ENCODE peak calls at places on chromosome 18, in six cellular contexts. V, R, A, E, K and B are unnamed samples.

GRCh38 chr18:74745658-74746403 is 148.2 kb downstream of the ZNF407 start:
- DNase-seq in K (no peak), E (no peak), A (peak; percentile 63), R (peak; percentile 81), V (no peak), B (peak; percentile 62)

GRCh38 chr18:3584897-3585460 is 135.0 kb downstream of the TGIF1 start:
- DNase-seq in E (no peak), R (no peak), A (no peak), K (no peak), V (no peak), B (no peak)

GRCh38 chr18:25329783-25330182 is 22.2 kb downstream of the ZNF521 start:
- DNase-seq in A (no peak), V (no peak), K (no peak), R (no peak), E (no peak), B (no peak)

GRCh38 chr18:32072321-32072720 is 19.4 kb upstream of the RNF138 start:
- DNase-seq in A (no peak), E (no peak), R (no peak), K (no peak), V (no peak), B (no peak)

GRCh38 chr18:42078711-42079110 is 123.7 kb downstream of the PIK3C3 start:
- DNase-seq in K (no peak), E (no peak), R (peak; percentile 51), A (peak; percentile 44), V (no peak), B (no peak)

GRCh38 chr18:47204908-47205522 is 28.9 kb upstream of the IER3IP1 start:
- DNase-seq in V (peak; percentile 21), E (peak; percentile 12), R (no peak), K (no peak), A (peak; percentile 30), B (no peak)

GRCh38 chr18:23658296-23658695 is 4.4 kb downstream of the ANKRD29 start:
- DNase-seq in R (no peak), V (no peak), K (no peak), E (no peak), A (no peak), B (no peak)

GRCh38 chr18:4605222-4605621 is 150.1 kb upstream of the DLGAP1 start:
- DNase-seq in A (no peak), R (no peak), V (no peak), E (no peak), K (no peak), B (no peak)

GRCh38 chr18:72273025-72273424 is 271.1 kb downstream of the CBLN2 start:
- DNase-seq in A (no peak), R (no peak), K (no peak), E (no peak), V (no peak), B (no peak)

GRCh38 chr18:64966667-64967066 is 784.1 kb upstream of the CDH7 start:
- DNase-seq in E (no peak), A (no peak), K (peak; percentile 42), R (no peak), V (no peak), B (no peak)

GRCh38 chr18:22475426-22476100 is 57.8 kb upstream of the CTAGE1 start:
- DNase-seq in A (no peak), R (no peak), K (no peak), V (no peak), E (no peak), B (no peak)

GRCh38 chr18:48749768-48750167 is 201.0 kb downstream of the SMAD7 start:
- DNase-seq in R (peak; percentile 78), A (peak; percentile 53), V (no peak), K (peak; percentile 84), E (no peak), B (peak; percentile 64)

GRCh38 chr18:5294113-5294617 is 1.4 kb downstream of the ZBTB14 start:
- DNase-seq in A (no peak), E (no peak), K (no peak), V (peak; percentile 52), R (no peak), B (peak; percentile 13)

GRCh38 chr18:59921384-59921891 is 21.6 kb downstream of the PMAIP1 start:
- DNase-seq in A (no peak), R (no peak), V (no peak), E (peak; percentile 33), K (no peak), B (no peak)

GRCh38 chr18:33751613-33752221 is 173.7 kb downstream of the ASXL3 start:
- DNase-seq in E (no peak), R (no peak), A (peak; percentile 36), V (no peak), K (no peak), B (no peak)

GRCh38 chr18:3511980-3512379 is 62.0 kb downstream of the TGIF1 start:
- DNase-seq in V (no peak), E (peak; percentile 14), R (peak; percentile 67), A (peak; percentile 64), K (no peak), B (peak; percentile 21)

GRCh38 chr18:74896390-74896991 is 298.8 kb downstream of the ZNF407 start:
- DNase-seq in A (peak; percentile 9), E (peak; percentile 30), R (no peak), K (peak; percentile 30), V (peak; percentile 50), B (no peak)

GRCh38 chr18:58051765-58052460 is 7.9 kb downstream of the NEDD4L start:
- DNase-seq in A (peak; percentile 32), K (no peak), V (no peak), E (no peak), R (no peak), B (no peak)

GRCh38 chr18:61732854-61733253 is 160.0 kb downstream of the RNF152 start:
- DNase-seq in E (no peak), R (no peak), A (no peak), K (no peak), V (no peak), B (no peak)

GRCh38 chr18:36094431-36094830 is 27.1 kb upstream of the RPRD1A start:
- DNase-seq in K (no peak), V (peak; percentile 62), R (no peak), E (no peak), A (no peak), B (no peak)

GRCh38 chr18:44041553-44042418 is 638.9 kb upstream of the SETBP1 start:
- DNase-seq in E (no peak), R (no peak), K (no peak), A (no peak), V (no peak), B (no peak)

GRCh38 chr18:74692367-74693013 is 94.8 kb downstream of the ZNF407 start:
- DNase-seq in V (no peak), K (no peak), R (no peak), E (no peak), A (no peak), B (no peak)

GRCh38 chr18:34131008-34131407 is 93.7 kb downstream of the NOL4 start:
- DNase-seq in R (no peak), V (no peak), A (no peak), K (no peak), E (no peak), B (no peak)

GRCh38 chr18:56977284-56977683 is 169.6 kb upstream of the BOD1L2 start:
- DNase-seq in A (no peak), V (no peak), E (no peak), R (no peak), K (no peak), B (no peak)

GRCh38 chr18:75727479-75727878 is 300.0 kb upstream of the SMIM21 start:
- DNase-seq in R (peak; percentile 0), K (peak; percentile 37), A (peak; percentile 20), E (no peak), V (no peak), B (peak; percentile 27)

DNA sequence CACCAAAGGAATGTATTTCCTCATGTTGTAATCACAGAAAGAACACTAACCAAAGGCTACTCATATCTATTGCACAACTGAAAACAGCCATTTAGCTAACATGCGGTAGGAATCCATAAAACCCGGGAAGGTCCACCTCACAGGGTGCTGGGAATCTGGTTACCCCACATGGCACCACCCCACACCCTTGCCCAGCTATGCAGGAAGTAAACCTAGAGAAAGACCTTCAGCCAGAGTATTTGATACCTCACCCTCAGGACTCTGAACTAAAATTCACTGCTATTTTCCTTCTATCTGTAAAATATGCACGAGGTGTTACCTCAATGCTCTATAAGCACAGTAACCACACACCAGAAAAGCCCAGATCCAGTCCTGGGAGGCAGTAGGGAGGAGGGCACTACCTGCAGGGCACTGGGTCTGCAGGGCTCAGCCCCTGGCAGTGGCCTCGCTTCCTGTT is 45.8 kb downstream of the PTPN2 start:
- DNase-seq in R (peak; percentile 90), K (peak; percentile 33), E (no peak), A (peak; percentile 84), V (peak; percentile 68), B (peak; percentile 71)
- H3K4me3 ChIP-seq in R (no peak overlapping the region), K (no peak overlapping the region), E (peak overlapping the region; percentile 11), A (no peak overlapping the region), V (no peak overlapping the region), B (no peak overlapping the region)

GRCh38 chr18:8611916-8612576 is 2.8 kb downstream of the RAB12 start:
- DNase-seq in K (no peak), A (no peak), R (no peak), E (no peak), V (no peak), B (no peak)
- H3K4me3 ChIP-seq in K (no peak overlapping the region), A (no peak overlapping the region), R (no peak overlapping the region), E (no peak overlapping the region), V (no peak overlapping the region), B (no peak overlapping the region)

GRCh38 chr18:45771587-45771986 is 47.6 kb downstream of the SLC14A1 start:
- DNase-seq in A (peak; percentile 53), E (no peak), K (no peak), V (no peak), R (no peak), B (peak; percentile 35)

GRCh38 chr18:45772081-45772480 is 48.1 kb downstream of the SLC14A1 start:
- DNase-seq in A (no peak), R (no peak), V (no peak), K (no peak), E (no peak), B (no peak)

GRCh38 chr18:45775241-45775676 is 50.2 kb upstream of the SIGLEC15 start:
- DNase-seq in A (peak; percentile 78), V (no peak), E (peak; percentile 8), R (peak; percentile 74), K (peak; percentile 77), B (peak; percentile 60)

GRCh38 chr18:45775726-45776125 is 49.7 kb upstream of the SIGLEC15 start:
- DNase-seq in E (no peak), K (no peak), V (no peak), R (no peak), A (no peak), B (no peak)

GRCh38 chr18:45774065-45774521 is 50.1 kb downstream of the SLC14A1 start:
- DNase-seq in V (peak; percentile 81), R (peak; percentile 61), A (peak; percentile 63), K (no peak), E (no peak), B (peak; percentile 18)
- H3K4me3 ChIP-seq in V (no peak overlapping the region), R (no peak overlapping the region), A (no peak overlapping the region), K (no peak overlapping the region), E (no peak overlapping the region), B (no peak overlapping the region)

GRCh38 chr18:79404567-79404910 is 8.8 kb downstream of the NFATC1 start:
- DNase-seq in V (no peak), A (no peak), R (no peak), K (peak; percentile 8), E (no peak), B (no peak)

GRCh38 chr18:79406708-79407107 is 11.0 kb downstream of the NFATC1 start:
- DNase-seq in E (no peak), V (no peak), A (no peak), R (no peak), K (peak; percentile 23), B (no peak)

GRCh38 chr18:79403723-79404566 is 8.2 kb downstream of the NFATC1 start:
- DNase-seq in E (no peak), V (peak; percentile 51), R (no peak), A (no peak), K (peak; percentile 25), B (no peak)

GRCh38 chr18:79405781-79406575 is 10.2 kb downstream of the NFATC1 start:
- DNase-seq in V (no peak), R (no peak), K (peak; percentile 74), A (no peak), E (peak; percentile 85), B (no peak)

GRCh38 chr18:79405019-79405780 is 9.5 kb downstream of the NFATC1 start:
- DNase-seq in V (no peak), R (no peak), E (no peak), A (no peak), K (peak; percentile 23), B (no peak)
- H3K4me3 ChIP-seq in V (no peak overlapping the region), R (no peak overlapping the region), E (peak overlapping the region; percentile 59), A (no peak overlapping the region), K (no peak overlapping the region), B (no peak overlapping the region)